ENCODE peak calls at places on chromosomes 6 and 20, in ten cellular contexts. E is SK-N-SH, D is astrocyte of the spinal cord, Q is glutamatergic neuron, C is cardiac muscle cell, K is GM10248, N is upper lobe of right lung, A is WTC11, I is foreskin fibroblast, T is ovary. X is an unnamed sample.
A peak's percentile ranks its signal among the peaks of the same experiment; 100 is the strongest.

GRCh38 chr6:13308332-13308731 is 20.0 kb downstream of the TBC1D7 start:
- DNase-seq in N (no peak), I (no peak), C (no peak), E (no peak), D (no peak), K (no peak), A (no peak), T (no peak), Q (no peak), X (no peak)

GRCh38 chr20:62571667-62572344 is 70.5 kb upstream of the SLCO4A1 start:
- DNase-seq in N (no peak), C (no peak), T (no peak), D (no peak), A (peak; percentile 64), K (peak; percentile 67), E (peak; percentile 90), Q (no peak), I (no peak), X (no peak)

GRCh38 chr20:47189060-47189459 is 167.4 kb downstream of the ZMYND8 start:
- DNase-seq in E (no peak), T (no peak), D (no peak), C (no peak), N (no peak), K (no peak), Q (no peak), I (peak; percentile 19), A (no peak), X (no peak)

GRCh38 chr6:131053546-131054240 is 9.4 kb downstream of the EPB41L2 start:
- DNase-seq in Q (no peak), I (peak; percentile 27), D (no peak), N (no peak), K (no peak), E (no peak), A (no peak), T (no peak), C (no peak), X (no peak)

GRCh38 chr6:64505312-64505711 is 869.7 kb downstream of the PHF3 start:
- DNase-seq in A (peak; percentile 54), Q (peak; percentile 70), E (peak; percentile 24), N (no peak), D (no peak), I (no peak), C (peak; percentile 29), T (no peak), K (peak; percentile 28), X (peak; percentile 13)

GRCh38 chr6:38776515-38776914 is 61.4 kb downstream of the DNAH8 start:
- DNase-seq in N (no peak), D (peak; percentile 29), T (no peak), A (no peak), Q (no peak), C (no peak), K (no peak), E (peak; percentile 10), I (peak; percentile 54), X (peak; percentile 24)

GRCh38 chr20:4713401-4713800 is 8.3 kb upstream of the PRND start:
- DNase-seq in A (no peak), C (no peak), I (no peak), D (no peak), K (no peak), T (no peak), N (no peak), Q (no peak), E (no peak), X (peak; percentile 57)

GRCh38 chr6:160013987-160014868 is 45.3 kb downstream of the IGF2R start:
- DNase-seq in N (no peak), I (no peak), A (no peak), D (peak; percentile 28), K (no peak), Q (no peak), T (no peak), C (no peak), E (no peak), X (peak; percentile 47)

GRCh38 chr6:5672581-5673011 is 334.1 kb downstream of the NRN1 start:
- DNase-seq in Q (no peak), K (no peak), C (peak; percentile 24), E (no peak), N (no peak), I (peak; percentile 93), D (peak; percentile 80), A (no peak), T (no peak), X (peak; percentile 93)

GRCh38 chr6:51788121-51788520 is 299.3 kb downstream of the PKHD1 start:
- DNase-seq in E (no peak), C (no peak), I (no peak), T (no peak), N (no peak), Q (no peak), D (no peak), A (no peak), K (no peak), X (no peak)

GRCh38 chr6:106473807-106474206 is 113.3 kb downstream of the CRYBG1 start:
- DNase-seq in C (no peak), D (peak; percentile 77), Q (no peak), N (no peak), K (no peak), I (peak; percentile 77), A (no peak), E (no peak), T (no peak), X (peak; percentile 90)

GRCh38 chr20:64068381-64069208 is 5.6 kb downstream of the TCEA2 start:
- DNase-seq in I (no peak), C (no peak), N (no peak), D (no peak), E (no peak), T (no peak), A (no peak), Q (no peak), K (no peak), X (no peak)
- TF ChIP-seq CTCF in I (no peak), C (no peak), N (no peak), D (no peak), E (no peak), T (no peak), A (no peak), Q (no peak), K (no peak), X (no peak)

DNA sequence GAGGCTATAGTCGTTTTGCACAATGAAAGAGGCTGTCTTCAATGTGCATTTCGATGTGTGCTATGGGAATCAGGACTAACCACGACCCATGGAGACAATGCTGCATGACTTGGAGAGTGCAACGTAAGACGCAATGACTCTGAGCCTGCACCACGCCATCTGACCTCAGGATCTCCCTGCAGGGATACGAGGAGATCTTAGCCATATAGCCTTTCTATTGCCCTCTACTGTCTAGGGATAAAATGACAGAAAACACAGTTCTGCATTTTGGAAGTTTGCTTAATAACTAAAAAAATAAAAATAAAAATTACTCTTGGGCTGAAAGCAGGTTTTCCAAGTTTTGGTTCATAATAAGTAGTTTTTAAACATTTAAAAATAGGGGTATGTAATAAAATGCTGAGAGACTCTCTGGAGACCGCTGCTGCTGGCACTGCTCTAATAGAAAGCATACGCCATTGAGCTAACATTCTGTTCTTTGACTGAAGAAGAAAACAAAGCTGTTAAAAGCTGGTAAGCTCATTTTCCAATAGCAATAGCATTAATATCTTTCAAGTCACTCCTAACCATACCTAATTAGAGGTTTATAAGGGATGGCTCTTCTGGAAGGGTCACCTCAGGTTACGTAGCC is 87.2 kb downstream of the PDE7B start:
- DNase-seq in D (peak; percentile 65), N (no peak), Q (no peak), I (peak; percentile 80), A (no peak), E (peak; percentile 33), C (no peak), K (no peak), T (peak; percentile 53), X (peak; percentile 96)
- TF ChIP-seq CTCF in D (peak; percentile 48), N (peak; percentile 41), Q (peak; percentile 14), I (no peak), A (no peak), E (peak; percentile 47), C (peak; percentile 51), K (peak; percentile 29), T (peak; percentile 51), X (peak; percentile 56)

GRCh38 chr20:36342316-36342715 is 36.2 kb downstream of the DLGAP4 start:
- DNase-seq in T (no peak), I (no peak), Q (peak; percentile 4), A (no peak), K (no peak), E (no peak), C (no peak), N (no peak), D (no peak), X (no peak)
- TF ChIP-seq CTCF in T (no peak), I (no peak), Q (no peak), A (no peak), K (no peak), E (no peak), C (no peak), N (no peak), D (no peak), X (no peak)

GRCh38 chr6:22218410-22218809 is 78.4 kb downstream of the PRL start:
- DNase-seq in T (no peak), C (no peak), I (no peak), K (no peak), E (no peak), N (no peak), Q (no peak), A (no peak), D (no peak), X (no peak)

GRCh38 chr6:22221211-22221610 is 75.6 kb downstream of the PRL start:
- DNase-seq in Q (no peak), C (no peak), I (no peak), T (no peak), N (no peak), E (no peak), A (no peak), D (peak; percentile 17), K (no peak), X (no peak)

GRCh38 chr6:22221630-22222029 is 75.2 kb downstream of the PRL start:
- DNase-seq in C (peak; percentile 12), I (no peak), A (no peak), N (no peak), E (no peak), D (no peak), Q (no peak), K (no peak), T (no peak), X (no peak)

GRCh38 chr6:22219916-22220315 is 76.9 kb downstream of the PRL start:
- DNase-seq in T (no peak), E (no peak), K (no peak), N (no peak), D (no peak), C (no peak), I (peak; percentile 8), A (no peak), Q (no peak), X (no peak)

DNA sequence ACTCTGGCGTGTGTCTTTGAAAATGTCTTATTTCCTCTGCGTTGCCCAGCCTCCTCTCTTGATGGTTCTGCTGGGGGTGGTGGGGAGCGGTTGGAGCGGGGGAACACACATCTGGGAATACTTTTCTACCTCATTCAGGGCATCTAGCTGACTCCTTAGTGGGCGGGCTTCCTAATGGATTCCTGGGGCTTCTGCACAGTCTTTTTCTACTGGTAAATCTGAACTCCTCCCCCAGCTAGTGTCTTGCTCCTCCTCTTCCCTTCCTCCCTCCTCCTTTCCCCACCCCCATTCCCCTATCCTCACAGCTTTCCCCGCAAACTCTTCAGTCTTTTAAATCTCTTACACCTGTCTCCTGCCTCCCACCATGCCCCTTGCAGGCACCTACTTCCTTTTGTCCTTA is 74.4 kb downstream of the PRL start:
- DNase-seq in Q (no peak), T (no peak), E (no peak), D (no peak), I (no peak), C (no peak), N (no peak), A (peak; percentile 63), K (no peak), X (no peak)
- TF ChIP-seq CTCF in Q (no peak), T (no peak), E (no peak), D (no peak), I (no peak), C (no peak), N (no peak), A (no peak), K (no peak), X (no peak)